ENCODE peak calls at places on chromosomes 12 and 14, in seven cellular contexts. One of them, this sample, is unnamed.
A peak's percentile ranks its signal among the peaks of the same experiment; 100 is the strongest.

GRCh38 chr12:119412811-119413794 is 78.6 kb downstream of the CCDC60 start:
- DNase-seq in putamen: peak; percentile 53
- DNase-seq in CD8-positive, alpha-beta memory T cell: no peak
- DNase-seq in natural killer cell: no peak
- DNase-seq in GM12864: peak; percentile 19
- DNase-seq in lower leg skin: peak; percentile 90
- DNase-seq in activated T-cell treated with anti-CD3 and anti-CD28 coated beads for 1 hour: peak; percentile 0
- DNase-seq in this sample: no peak

GRCh38 chr12:2958432-2959193 is 584 bp upstream of the TEAD4 start:
- DNase-seq in GM12864: no peak
- DNase-seq in lower leg skin: no peak
- DNase-seq in CD8-positive, alpha-beta memory T cell: no peak
- DNase-seq in activated T-cell treated with anti-CD3 and anti-CD28 coated beads for 1 hour: no peak
- DNase-seq in natural killer cell: no peak
- DNase-seq in putamen: no peak
- DNase-seq in this sample: no peak

GRCh38 chr12:131365821-131366260 is 345.0 kb upstream of the SFSWAP start:
- DNase-seq in CD8-positive, alpha-beta memory T cell: no peak
- DNase-seq in GM12864: no peak
- DNase-seq in lower leg skin: peak; percentile 81
- DNase-seq in activated T-cell treated with anti-CD3 and anti-CD28 coated beads for 1 hour: no peak
- DNase-seq in putamen: no peak
- DNase-seq in natural killer cell: no peak
- DNase-seq in this sample: no peak

GRCh38 chr14:103594265-103594664 is 31.5 kb downstream of the COA8 start:
- DNase-seq in lower leg skin: no peak
- DNase-seq in GM12864: no peak
- DNase-seq in natural killer cell: no peak
- DNase-seq in putamen: peak; percentile 87
- DNase-seq in activated T-cell treated with anti-CD3 and anti-CD28 coated beads for 1 hour: no peak
- DNase-seq in CD8-positive, alpha-beta memory T cell: no peak
- DNase-seq in this sample: no peak

GRCh38 chr12:43676183-43676813 is 82.3 kb downstream of the PUS7L start:
- DNase-seq in CD8-positive, alpha-beta memory T cell: no peak
- DNase-seq in natural killer cell: no peak
- DNase-seq in putamen: no peak
- DNase-seq in lower leg skin: no peak
- DNase-seq in activated T-cell treated with anti-CD3 and anti-CD28 coated beads for 1 hour: no peak
- DNase-seq in GM12864: peak; percentile 16
- DNase-seq in this sample: no peak

GRCh38 chr12:81365284-81365683 is 287.4 kb downstream of the ACSS3 start:
- DNase-seq in natural killer cell: no peak
- DNase-seq in activated T-cell treated with anti-CD3 and anti-CD28 coated beads for 1 hour: no peak
- DNase-seq in lower leg skin: no peak
- DNase-seq in putamen: no peak
- DNase-seq in CD8-positive, alpha-beta memory T cell: no peak
- DNase-seq in GM12864: no peak
- DNase-seq in this sample: no peak

GRCh38 chr14:88933203-88933602 is 108.8 kb downstream of the TTC8 start:
- DNase-seq in CD8-positive, alpha-beta memory T cell: no peak
- DNase-seq in putamen: no peak
- DNase-seq in natural killer cell: no peak
- DNase-seq in lower leg skin: peak; percentile 26
- DNase-seq in activated T-cell treated with anti-CD3 and anti-CD28 coated beads for 1 hour: no peak
- DNase-seq in GM12864: no peak
- DNase-seq in this sample: no peak

GRCh38 chr14:105682956-105683570 is 156.7 kb downstream of the TMEM121 start:
- DNase-seq in activated T-cell treated with anti-CD3 and anti-CD28 coated beads for 1 hour: no peak
- DNase-seq in CD8-positive, alpha-beta memory T cell: no peak
- DNase-seq in natural killer cell: no peak
- DNase-seq in lower leg skin: peak; percentile 40
- DNase-seq in GM12864: no peak
- DNase-seq in putamen: no peak
- DNase-seq in this sample: no peak

GRCh38 chr12:123022846-123023245 is 42.4 kb downstream of the ARL6IP4 start:
- DNase-seq in CD8-positive, alpha-beta memory T cell: no peak
- DNase-seq in GM12864: no peak
- DNase-seq in putamen: no peak
- DNase-seq in lower leg skin: no peak
- DNase-seq in natural killer cell: no peak
- DNase-seq in activated T-cell treated with anti-CD3 and anti-CD28 coated beads for 1 hour: no peak
- DNase-seq in this sample: no peak

GRCh38 chr12:57590892-57591566 is at the start of gene PIP4K2C:
- DNase-seq in GM12864: peak; percentile 60
- DNase-seq in lower leg skin: peak; percentile 95
- DNase-seq in putamen: peak; percentile 72
- DNase-seq in natural killer cell: peak; percentile 68
- DNase-seq in CD8-positive, alpha-beta memory T cell: peak; percentile 74
- DNase-seq in activated T-cell treated with anti-CD3 and anti-CD28 coated beads for 1 hour: peak; percentile 58
- DNase-seq in this sample: peak; percentile 72

GRCh38 chr12:7197846-7198245 is 8.4 kb downstream of the PEX5 start:
- DNase-seq in putamen: no peak
- DNase-seq in activated T-cell treated with anti-CD3 and anti-CD28 coated beads for 1 hour: no peak
- DNase-seq in lower leg skin: no peak
- DNase-seq in CD8-positive, alpha-beta memory T cell: no peak
- DNase-seq in natural killer cell: no peak
- DNase-seq in GM12864: no peak
- DNase-seq in this sample: no peak

GRCh38 chr12:5796171-5797091 is 148.6 kb downstream of the ANO2 start:
- DNase-seq in activated T-cell treated with anti-CD3 and anti-CD28 coated beads for 1 hour: no peak
- DNase-seq in putamen: no peak
- DNase-seq in lower leg skin: no peak
- DNase-seq in GM12864: no peak
- DNase-seq in CD8-positive, alpha-beta memory T cell: no peak
- DNase-seq in natural killer cell: no peak
- DNase-seq in this sample: no peak

GRCh38 chr12:43937947-43938346 is 102.1 kb downstream of the TMEM117 start:
- DNase-seq in CD8-positive, alpha-beta memory T cell: no peak
- DNase-seq in GM12864: no peak
- DNase-seq in natural killer cell: no peak
- DNase-seq in putamen: no peak
- DNase-seq in lower leg skin: no peak
- DNase-seq in activated T-cell treated with anti-CD3 and anti-CD28 coated beads for 1 hour: no peak
- DNase-seq in this sample: no peak

GRCh38 chr12:98725481-98726247 is 80.6 kb downstream of the APAF1 start:
- DNase-seq in GM12864: no peak
- DNase-seq in natural killer cell: no peak
- DNase-seq in activated T-cell treated with anti-CD3 and anti-CD28 coated beads for 1 hour: no peak
- DNase-seq in putamen: peak; percentile 86
- DNase-seq in CD8-positive, alpha-beta memory T cell: no peak
- DNase-seq in lower leg skin: no peak
- DNase-seq in this sample: no peak

GRCh38 chr12:109436181-109436546 is 40.9 kb downstream of the KCTD10 start:
- DNase-seq in CD8-positive, alpha-beta memory T cell: no peak
- DNase-seq in activated T-cell treated with anti-CD3 and anti-CD28 coated beads for 1 hour: no peak
- DNase-seq in putamen: no peak
- DNase-seq in natural killer cell: no peak
- DNase-seq in GM12864: no peak
- DNase-seq in lower leg skin: no peak
- DNase-seq in this sample: no peak

GRCh38 chr12:80509781-80510556 is 65.9 kb downstream of the PTPRQ start:
- DNase-seq in CD8-positive, alpha-beta memory T cell: no peak
- DNase-seq in lower leg skin: no peak
- DNase-seq in GM12864: no peak
- DNase-seq in activated T-cell treated with anti-CD3 and anti-CD28 coated beads for 1 hour: no peak
- DNase-seq in natural killer cell: no peak
- DNase-seq in putamen: no peak
- DNase-seq in this sample: no peak

GRCh38 chr12:116861331-116861730 is 19.9 kb downstream of the HRK start:
- DNase-seq in activated T-cell treated with anti-CD3 and anti-CD28 coated beads for 1 hour: no peak
- DNase-seq in lower leg skin: no peak
- DNase-seq in putamen: no peak
- DNase-seq in CD8-positive, alpha-beta memory T cell: peak; percentile 15
- DNase-seq in GM12864: peak; percentile 43
- DNase-seq in natural killer cell: no peak
- DNase-seq in this sample: no peak

GRCh38 chr12:23008613-23009012 is 383.6 kb downstream of the ETNK1 start:
- DNase-seq in activated T-cell treated with anti-CD3 and anti-CD28 coated beads for 1 hour: no peak
- DNase-seq in GM12864: no peak
- DNase-seq in CD8-positive, alpha-beta memory T cell: no peak
- DNase-seq in lower leg skin: no peak
- DNase-seq in natural killer cell: no peak
- DNase-seq in putamen: no peak
- DNase-seq in this sample: no peak

This sample was measured in naive thymus-derived CD4-positive, alpha-beta T cell.